ENCODE peak calls at places on chromosomes 2 and 18, in four cellular contexts. F is tibial artery, N is transverse colon, B is lower lobe of right lung. O is an unnamed sample.
A peak's percentile ranks its signal among the peaks of the same experiment; 100 is the strongest.

GRCh38 chr2:217510790-217511291 is 492.0 kb downstream of the TNS1 start:
- DNase-seq in F (peak; percentile 47), B (no peak), N (peak; percentile 26), O (peak; percentile 91)

GRCh38 chr2:125070726-125071505 is 1045.8 kb downstream of the CNTNAP5 start:
- DNase-seq in N (no peak), B (no peak), F (no peak), O (no peak)

GRCh38 chr2:16763493-16763899 is 97.9 kb upstream of the CYRIA start:
- DNase-seq in N (no peak), F (no peak), B (no peak), O (peak; percentile 12)

GRCh38 chr2:158138255-158138654 is 36.6 kb downstream of the UPP2 start:
- DNase-seq in B (no peak), N (no peak), F (no peak), O (peak; percentile 31)

GRCh38 chr2:11945139-11946126 is 199.0 kb downstream of the LPIN1 start:
- DNase-seq in N (no peak), F (no peak), B (no peak), O (no peak)

GRCh38 chr18:79454034-79454735 is 58.5 kb downstream of the NFATC1 start:
- DNase-seq in F (no peak), B (no peak), N (no peak), O (no peak)

GRCh38 chr2:71070294-71071025 is 2.0 kb downstream of the NAGK start:
- DNase-seq in N (no peak), F (no peak), B (no peak), O (peak; percentile 47)

GRCh38 chr2:179837408-179837807 is 24.0 kb downstream of the ZNF385B start:
- DNase-seq in B (no peak), F (no peak), N (no peak), O (no peak)

GRCh38 chr2:129698593-129698992 is 280.9 kb upstream of the RAB6C start:
- DNase-seq in N (no peak), F (no peak), B (no peak), O (peak; percentile 39)

GRCh38 chr2:217717541-217717940 is 285.3 kb downstream of the TNS1 start:
- DNase-seq in F (no peak), N (no peak), B (no peak), O (no peak)

GRCh38 chr2:134657650-134658250 is 61.0 kb downstream of the TMEM163 start:
- DNase-seq in N (no peak), B (no peak), F (no peak), O (peak; percentile 21)

GRCh38 chr2:144508162-144508765 is 11.7 kb downstream of the ZEB2 start:
- DNase-seq in N (no peak), B (no peak), F (no peak), O (no peak)

GRCh38 chr2:217993817-217994459 is 8.9 kb downstream of the TNS1 start:
- DNase-seq in N (peak; percentile 66), F (no peak), B (peak; percentile 78), O (peak; percentile 77)

GRCh38 chr2:72619622-72620021 is 206.2 kb downstream of the EXOC6B start:
- DNase-seq in F (no peak), N (no peak), B (no peak), O (no peak)

GRCh38 chr2:105376789-105377231 is 22.0 kb downstream of the FHL2 start:
- DNase-seq in N (no peak), B (no peak), F (no peak), O (no peak)

GRCh38 chr2:162473296-162473695 is 129.4 kb downstream of the GCA start:
- DNase-seq in F (no peak), N (no peak), B (no peak), O (no peak)

GRCh38 chr2:72137498-72138010 is 10.1 kb downstream of the CYP26B1 start:
- DNase-seq in N (peak; percentile 70), B (no peak), F (peak; percentile 42), O (peak; percentile 66)

GRCh38 chr2:101960903-101961286 is 30.9 kb upstream of the IL1R2 start:
- DNase-seq in F (no peak), B (no peak), N (no peak), O (no peak)
- H3K4me1 ChIP-seq in F (peaks cover 7% of the 10 kb centered on the region), B (peaks cover 24% of the 10 kb centered on the region), N (peaks cover 23% of the 10 kb centered on the region), O (peaks cover 21% of the 10 kb centered on the region)

DNA sequence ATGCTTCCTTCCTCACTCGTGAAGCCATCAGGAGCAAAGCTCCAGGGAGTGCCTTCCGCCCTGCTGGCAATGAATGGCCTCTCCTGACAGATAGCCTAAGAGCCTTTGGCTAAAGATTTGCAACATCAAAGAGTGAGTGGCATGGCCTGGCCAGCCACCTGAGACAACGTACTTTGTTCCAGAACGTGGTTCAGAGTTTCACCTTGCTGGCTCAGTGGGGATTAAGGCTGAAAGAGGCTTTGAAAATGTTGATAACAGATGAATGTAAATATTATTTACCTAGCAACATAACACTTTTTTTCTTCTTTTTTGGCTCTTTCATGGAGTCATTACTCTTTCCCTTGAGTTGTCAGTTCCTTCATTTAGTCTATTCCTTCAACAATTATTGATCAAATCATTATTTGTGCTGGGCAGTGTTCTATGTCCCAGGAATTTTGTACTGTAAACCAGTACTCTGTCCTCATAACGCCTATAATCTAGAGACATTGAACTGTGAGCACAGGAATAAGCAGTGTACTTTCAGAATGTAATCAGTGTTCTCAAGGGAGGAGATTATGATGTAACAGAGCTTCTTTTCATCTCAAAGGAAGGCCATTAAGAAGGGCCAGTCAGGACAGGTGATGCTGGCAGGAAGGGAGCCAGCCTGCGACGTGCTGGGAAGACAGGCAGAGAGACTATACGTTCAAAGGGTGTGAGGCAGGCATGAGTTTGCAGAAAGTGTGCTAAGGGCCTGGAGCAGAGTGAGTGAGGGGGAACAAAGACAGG is 59.4 kb upstream of the SH3RF3 start:
- DNase-seq in F (no peak), B (no peak), N (no peak), O (peak; percentile 61)
- H3K4me1 ChIP-seq in F (no peaks in the 10 kb centered on the region), B (no peaks in the 10 kb centered on the region), N (no peaks in the 10 kb centered on the region), O (peaks cover 18% of the 10 kb centered on the region)

GRCh38 chr2:232073699-232074098 is 112.2 kb downstream of the DIS3L2 start:
- DNase-seq in F (no peak), B (no peak), N (no peak), O (no peak)
- H3K4me1 ChIP-seq in F (no peaks in the 10 kb centered on the region), B (no peaks in the 10 kb centered on the region), N (peaks cover 3% of the 10 kb centered on the region), O (no peaks in the 10 kb centered on the region)

GRCh38 chr2:101710036-101710689 is 12.7 kb downstream of the MAP4K4 start:
- DNase-seq in B (no peak), N (no peak), F (no peak), O (no peak)

GRCh38 chr2:101718479-101718878 is 21.0 kb downstream of the MAP4K4 start:
- DNase-seq in F (no peak), N (no peak), B (no peak), O (no peak)

GRCh38 chr2:101717041-101717817 is 19.7 kb downstream of the MAP4K4 start:
- DNase-seq in F (no peak), B (no peak), N (peak; percentile 42), O (no peak)

GRCh38 chr2:101710690-101711318 is 13.3 kb downstream of the MAP4K4 start:
- DNase-seq in N (no peak), B (no peak), F (no peak), O (no peak)

GRCh38 chr2:101714098-101714497 is 16.6 kb downstream of the MAP4K4 start:
- DNase-seq in F (no peak), N (no peak), B (no peak), O (no peak)
- H3K4me1 ChIP-seq in F (no peaks in the 10 kb centered on the region), N (peaks cover 34% of the 10 kb centered on the region), B (peaks cover 58% of the 10 kb centered on the region), O (peaks cover 11% of the 10 kb centered on the region)

GRCh38 chr2:68779595-68779994 is 45.0 kb downstream of the ARHGAP25 start:
- DNase-seq in N (no peak), B (no peak), F (no peak), O (no peak)
- H3K4me1 ChIP-seq in N (peaks cover 19% of the 10 kb centered on the region), B (peaks cover 33% of the 10 kb centered on the region), F (no peaks in the 10 kb centered on the region), O (no peaks in the 10 kb centered on the region)

GRCh38 chr18:49178736-49179135 is 228.0 kb upstream of the SMAD7 start:
- DNase-seq in B (no peak), N (no peak), F (no peak), O (peak; percentile 52)

GRCh38 chr18:49177071-49177470 is 226.3 kb upstream of the SMAD7 start:
- DNase-seq in N (no peak), F (no peak), B (no peak), O (no peak)

GRCh38 chr18:49175476-49175875 is 224.7 kb upstream of the SMAD7 start:
- DNase-seq in F (no peak), N (no peak), B (no peak), O (no peak)

GRCh38 chr18:49177812-49178211 is 227.0 kb upstream of the SMAD7 start:
- DNase-seq in B (no peak), F (no peak), N (no peak), O (no peak)

GRCh38 chr18:49179222-49179621 is 228.5 kb upstream of the SMAD7 start:
- DNase-seq in N (no peak), B (no peak), F (no peak), O (no peak)
- H3K4me1 ChIP-seq in N (peaks cover 3% of the 10 kb centered on the region), B (no peaks in the 10 kb centered on the region), F (no peaks in the 10 kb centered on the region), O (no peaks in the 10 kb centered on the region)

O was measured in hepatocyte.